ENCODE peak calls at places on chromosome 14, in ten cellular contexts. One of them, this sample, is unnamed.

GRCh38 chr14:93536945-93537344 is 106.2 kb downstream of the UNC79 start:
- DNase-seq in OCI-LY7: no peak
- DNase-seq in uterus: no peak
- DNase-seq in CD4-positive, alpha-beta memory T cell: no peak
- DNase-seq in tibial artery: no peak
- DNase-seq in fibroblast of lung: no peak
- DNase-seq in GM12878: no peak
- DNase-seq in body of pancreas: no peak
- DNase-seq in SJSA1: no peak
- DNase-seq in DND-41: no peak
- DNase-seq in this sample: no peak

GRCh38 chr14:72515779-72516770 is 377.8 kb downstream of the DPF3 start:
- DNase-seq in OCI-LY7: no peak
- DNase-seq in uterus: peak
- DNase-seq in CD4-positive, alpha-beta memory T cell: no peak
- DNase-seq in tibial artery: no peak
- DNase-seq in fibroblast of lung: peak
- DNase-seq in GM12878: no peak
- DNase-seq in body of pancreas: peak
- DNase-seq in SJSA1: no peak
- DNase-seq in DND-41: no peak
- DNase-seq in this sample: no peak

GRCh38 chr14:48096869-48097268 is 421.5 kb upstream of the MDGA2 start:
- DNase-seq in OCI-LY7: no peak
- DNase-seq in uterus: no peak
- DNase-seq in CD4-positive, alpha-beta memory T cell: no peak
- DNase-seq in tibial artery: no peak
- DNase-seq in fibroblast of lung: no peak
- DNase-seq in GM12878: no peak
- DNase-seq in body of pancreas: no peak
- DNase-seq in SJSA1: no peak
- DNase-seq in DND-41: no peak
- DNase-seq in this sample: no peak

GRCh38 chr14:37157987-37158386 is 14.4 kb downstream of the SLC25A21 start:
- DNase-seq in OCI-LY7: no peak
- DNase-seq in uterus: no peak
- DNase-seq in CD4-positive, alpha-beta memory T cell: no peak
- DNase-seq in tibial artery: no peak
- DNase-seq in fibroblast of lung: no peak
- DNase-seq in GM12878: no peak
- DNase-seq in body of pancreas: no peak
- DNase-seq in SJSA1: no peak
- DNase-seq in DND-41: no peak
- DNase-seq in this sample: no peak

GRCh38 chr14:87748558-87748957 is 244.4 kb downstream of the GALC start:
- DNase-seq in OCI-LY7: no peak
- DNase-seq in uterus: no peak
- DNase-seq in CD4-positive, alpha-beta memory T cell: no peak
- DNase-seq in tibial artery: no peak
- DNase-seq in fibroblast of lung: no peak
- DNase-seq in GM12878: no peak
- DNase-seq in body of pancreas: no peak
- DNase-seq in SJSA1: no peak
- DNase-seq in DND-41: no peak
- DNase-seq in this sample: no peak

GRCh38 chr14:68440776-68441175 is 352.1 kb downstream of the ZFP36L1 start:
- DNase-seq in OCI-LY7: no peak
- DNase-seq in uterus: no peak
- DNase-seq in CD4-positive, alpha-beta memory T cell: no peak
- DNase-seq in tibial artery: no peak
- DNase-seq in fibroblast of lung: peak
- DNase-seq in GM12878: no peak
- DNase-seq in body of pancreas: no peak
- DNase-seq in SJSA1: no peak
- DNase-seq in DND-41: no peak
- DNase-seq in this sample: no peak

GRCh38 chr14:101248840-101249675 is 312.2 kb upstream of the DIO3 start:
- DNase-seq in OCI-LY7: no peak
- DNase-seq in uterus: no peak
- DNase-seq in CD4-positive, alpha-beta memory T cell: no peak
- DNase-seq in tibial artery: no peak
- DNase-seq in fibroblast of lung: no peak
- DNase-seq in GM12878: no peak
- DNase-seq in body of pancreas: no peak
- DNase-seq in SJSA1: no peak
- DNase-seq in DND-41: no peak
- DNase-seq in this sample: no peak

GRCh38 chr14:57749267-57749666 is 116.6 kb downstream of the SLC35F4 start:
- DNase-seq in OCI-LY7: no peak
- DNase-seq in uterus: no peak
- DNase-seq in CD4-positive, alpha-beta memory T cell: no peak
- DNase-seq in tibial artery: no peak
- DNase-seq in fibroblast of lung: no peak
- DNase-seq in GM12878: no peak
- DNase-seq in body of pancreas: peak
- DNase-seq in SJSA1: no peak
- DNase-seq in DND-41: no peak
- DNase-seq in this sample: no peak

GRCh38 chr14:99800781-99801180 is 7.6 kb downstream of the EML1 start:
- DNase-seq in OCI-LY7: no peak
- DNase-seq in uterus: peak
- DNase-seq in CD4-positive, alpha-beta memory T cell: no peak
- DNase-seq in tibial artery: no peak
- DNase-seq in fibroblast of lung: no peak
- DNase-seq in GM12878: no peak
- DNase-seq in body of pancreas: no peak
- DNase-seq in SJSA1: no peak
- DNase-seq in DND-41: no peak
- DNase-seq in this sample: no peak

GRCh38 chr14:105576525-105577088 is 50.2 kb downstream of the TMEM121 start:
- DNase-seq in OCI-LY7: peak
- DNase-seq in uterus: no peak
- DNase-seq in CD4-positive, alpha-beta memory T cell: no peak
- DNase-seq in tibial artery: no peak
- DNase-seq in fibroblast of lung: no peak
- DNase-seq in GM12878: no peak
- DNase-seq in body of pancreas: no peak
- DNase-seq in SJSA1: no peak
- DNase-seq in DND-41: no peak
- DNase-seq in this sample: no peak

GRCh38 chr14:57362356-57362755 is 28.0 kb upstream of the NAA30 start:
- DNase-seq in OCI-LY7: no peak
- DNase-seq in uterus: no peak
- DNase-seq in CD4-positive, alpha-beta memory T cell: no peak
- DNase-seq in tibial artery: no peak
- DNase-seq in fibroblast of lung: no peak
- DNase-seq in GM12878: no peak
- DNase-seq in body of pancreas: no peak
- DNase-seq in SJSA1: no peak
- DNase-seq in DND-41: no peak
- DNase-seq in this sample: no peak

GRCh38 chr14:34297786-34298520 is 164.1 kb downstream of the SPTSSA start:
- DNase-seq in OCI-LY7: no peak
- DNase-seq in uterus: no peak
- DNase-seq in CD4-positive, alpha-beta memory T cell: no peak
- DNase-seq in tibial artery: no peak
- DNase-seq in fibroblast of lung: peak
- DNase-seq in GM12878: no peak
- DNase-seq in body of pancreas: no peak
- DNase-seq in SJSA1: no peak
- DNase-seq in DND-41: no peak
- DNase-seq in this sample: no peak

GRCh38 chr14:42047421-42048045 is 440.9 kb downstream of the LRFN5 start:
- DNase-seq in OCI-LY7: no peak
- DNase-seq in uterus: no peak
- DNase-seq in CD4-positive, alpha-beta memory T cell: no peak
- DNase-seq in tibial artery: no peak
- DNase-seq in fibroblast of lung: peak
- DNase-seq in GM12878: no peak
- DNase-seq in body of pancreas: no peak
- DNase-seq in SJSA1: no peak
- DNase-seq in DND-41: no peak
- DNase-seq in this sample: no peak

GRCh38 chr14:105055334-105055733 is 9.9 kb downstream of the GPR132 start:
- DNase-seq in OCI-LY7: no peak
- DNase-seq in uterus: no peak
- DNase-seq in CD4-positive, alpha-beta memory T cell: no peak
- DNase-seq in tibial artery: no peak
- DNase-seq in fibroblast of lung: no peak
- DNase-seq in GM12878: no peak
- DNase-seq in body of pancreas: no peak
- DNase-seq in SJSA1: no peak
- DNase-seq in DND-41: no peak
- DNase-seq in this sample: no peak

GRCh38 chr14:92962831-92963095 is 39.8 kb downstream of the CHGA start:
- DNase-seq in OCI-LY7: no peak
- DNase-seq in uterus: no peak
- DNase-seq in CD4-positive, alpha-beta memory T cell: no peak
- DNase-seq in tibial artery: no peak
- DNase-seq in fibroblast of lung: no peak
- DNase-seq in GM12878: no peak
- DNase-seq in body of pancreas: no peak
- DNase-seq in SJSA1: no peak
- DNase-seq in DND-41: no peak
- DNase-seq in this sample: no peak

GRCh38 chr14:68085742-68086141 is 266.2 kb downstream of the RAD51B start:
- DNase-seq in OCI-LY7: no peak
- DNase-seq in uterus: no peak
- DNase-seq in CD4-positive, alpha-beta memory T cell: no peak
- DNase-seq in tibial artery: no peak
- DNase-seq in fibroblast of lung: no peak
- DNase-seq in GM12878: no peak
- DNase-seq in body of pancreas: no peak
- DNase-seq in SJSA1: no peak
- DNase-seq in DND-41: no peak
- DNase-seq in this sample: no peak

DNA sequence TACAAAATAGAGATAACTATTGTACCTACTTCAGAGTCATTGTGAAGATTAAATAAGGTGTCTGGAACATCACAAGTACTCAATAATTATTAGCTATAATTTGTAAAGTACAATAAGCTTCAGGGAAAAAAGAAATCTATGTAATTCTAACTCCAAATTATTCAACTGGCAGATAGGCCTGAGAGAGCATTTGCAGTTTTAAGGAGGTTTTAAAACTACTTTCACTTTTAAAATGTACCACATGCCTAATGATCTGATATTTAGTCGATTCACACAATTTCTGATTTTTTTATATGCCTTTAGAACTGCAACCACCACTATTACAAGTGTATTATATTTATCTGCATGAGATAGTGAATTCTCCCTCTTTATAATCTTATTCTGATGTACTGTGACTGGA is 24.9 kb upstream of the FRMD6 start:
- DNase-seq in OCI-LY7: no peak
- DNase-seq in uterus: no peak
- DNase-seq in CD4-positive, alpha-beta memory T cell: no peak
- DNase-seq in tibial artery: no peak
- DNase-seq in fibroblast of lung: no peak
- DNase-seq in GM12878: no peak
- DNase-seq in body of pancreas: no peak
- DNase-seq in SJSA1: no peak
- DNase-seq in DND-41: no peak
- DNase-seq in this sample: no peak
- H3K4me3 ChIP-seq in OCI-LY7: no peak
- H3K4me3 ChIP-seq in uterus: no peak
- H3K4me3 ChIP-seq in CD4-positive, alpha-beta memory T cell: no peak
- H3K4me3 ChIP-seq in tibial artery: no peak
- H3K4me3 ChIP-seq in fibroblast of lung: no peak
- H3K4me3 ChIP-seq in GM12878: no peak
- H3K4me3 ChIP-seq in body of pancreas: no peak
- H3K4me3 ChIP-seq in SJSA1: no peak
- H3K4me3 ChIP-seq in DND-41: peak
- H3K4me3 ChIP-seq in this sample: no peak

GRCh38 chr14:54867011-54867410 is 35.6 kb downstream of the GCH1 start:
- DNase-seq in OCI-LY7: no peak
- DNase-seq in uterus: no peak
- DNase-seq in CD4-positive, alpha-beta memory T cell: no peak
- DNase-seq in tibial artery: no peak
- DNase-seq in fibroblast of lung: peak
- DNase-seq in GM12878: no peak
- DNase-seq in body of pancreas: no peak
- DNase-seq in SJSA1: no peak
- DNase-seq in DND-41: no peak
- DNase-seq in this sample: no peak
- H3K27ac ChIP-seq in OCI-LY7: no peak
- H3K27ac ChIP-seq in uterus: no peak
- H3K27ac ChIP-seq in CD4-positive, alpha-beta memory T cell: no peak
- H3K27ac ChIP-seq in tibial artery: no peak
- H3K27ac ChIP-seq in fibroblast of lung: no peak
- H3K27ac ChIP-seq in GM12878: no peak
- H3K27ac ChIP-seq in body of pancreas: no peak
- H3K27ac ChIP-seq in SJSA1: no peak
- H3K27ac ChIP-seq in DND-41: no peak
- H3K27ac ChIP-seq in this sample: no peak

DNA sequence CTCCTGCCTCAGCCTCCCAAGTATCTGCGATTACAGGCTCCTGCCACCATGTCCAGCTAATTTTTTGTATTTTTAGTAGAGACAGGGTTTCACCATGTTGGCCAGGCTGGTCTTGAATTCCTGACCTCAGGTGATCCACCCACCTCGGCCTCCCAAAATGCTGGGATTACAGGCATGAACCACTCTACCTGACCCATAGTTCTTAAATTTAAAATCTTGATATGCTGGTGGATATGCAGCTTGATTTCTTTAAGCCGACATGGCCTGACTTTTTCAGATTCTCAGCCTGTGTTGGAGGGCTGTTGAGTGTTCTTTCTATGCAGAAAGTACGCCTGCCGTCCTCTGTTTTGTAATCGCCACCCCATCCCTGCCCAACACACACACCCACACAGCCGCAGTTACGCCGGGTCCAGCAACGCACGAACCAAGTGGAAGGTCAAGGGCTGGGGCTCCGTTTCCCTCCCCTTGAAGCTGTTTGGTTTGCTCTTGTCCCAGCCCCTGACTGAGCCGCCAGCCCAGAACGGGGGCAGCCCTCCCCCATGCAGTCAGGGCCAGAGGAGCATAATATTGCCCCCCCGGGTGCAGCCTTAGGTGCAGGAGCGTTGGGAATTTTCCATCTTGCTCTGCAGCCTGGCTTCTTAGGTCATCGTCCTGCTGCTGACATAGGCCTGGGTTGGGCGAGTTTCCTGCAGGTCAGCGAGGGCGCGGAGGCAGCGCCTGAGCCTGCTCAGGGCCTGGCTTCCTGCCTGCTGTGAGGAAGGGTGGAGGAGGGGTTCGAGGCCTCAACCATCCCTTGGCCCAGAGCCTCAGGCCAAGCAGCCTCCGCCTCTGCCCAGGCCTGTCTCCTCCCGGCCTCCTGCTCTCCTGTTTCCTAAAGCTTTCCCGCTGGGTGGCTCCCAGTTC is 44.2 kb downstream of the PSMA6 start:
- DNase-seq in OCI-LY7: no peak
- DNase-seq in uterus: peak
- DNase-seq in CD4-positive, alpha-beta memory T cell: no peak
- DNase-seq in tibial artery: peak
- DNase-seq in fibroblast of lung: peak
- DNase-seq in GM12878: no peak
- DNase-seq in body of pancreas: peak
- DNase-seq in SJSA1: no peak
- DNase-seq in DND-41: no peak
- DNase-seq in this sample: peak
- H3K4me3 ChIP-seq in OCI-LY7: no peak
- H3K4me3 ChIP-seq in uterus: no peak
- H3K4me3 ChIP-seq in CD4-positive, alpha-beta memory T cell: no peak
- H3K4me3 ChIP-seq in tibial artery: peak
- H3K4me3 ChIP-seq in fibroblast of lung: no peak
- H3K4me3 ChIP-seq in GM12878: no peak
- H3K4me3 ChIP-seq in body of pancreas: no peak
- H3K4me3 ChIP-seq in SJSA1: no peak
- H3K4me3 ChIP-seq in DND-41: no peak
- H3K4me3 ChIP-seq in this sample: no peak

GRCh38 chr14:31030406-31030805 is 4.2 kb upstream of the STRN3 start:
- DNase-seq in OCI-LY7: no peak
- DNase-seq in uterus: no peak
- DNase-seq in CD4-positive, alpha-beta memory T cell: no peak
- DNase-seq in tibial artery: no peak
- DNase-seq in fibroblast of lung: no peak
- DNase-seq in GM12878: no peak
- DNase-seq in body of pancreas: no peak
- DNase-seq in SJSA1: no peak
- DNase-seq in DND-41: no peak
- DNase-seq in this sample: no peak
- H3K27ac ChIP-seq in OCI-LY7: no peak
- H3K27ac ChIP-seq in uterus: no peak
- H3K27ac ChIP-seq in CD4-positive, alpha-beta memory T cell: no peak
- H3K27ac ChIP-seq in tibial artery: no peak
- H3K27ac ChIP-seq in fibroblast of lung: no peak
- H3K27ac ChIP-seq in GM12878: no peak
- H3K27ac ChIP-seq in body of pancreas: no peak
- H3K27ac ChIP-seq in SJSA1: no peak
- H3K27ac ChIP-seq in DND-41: no peak
- H3K27ac ChIP-seq in this sample: no peak

This sample was measured in AG04450.